ENCODE peak calls at places on chromosomes 7 and 10, in seven cellular contexts. W is transverse colon, Q is GM20000, U is heart right ventricle, K is lower leg skin, J is mucosa of descending colon, O is MCF 10A. S is an unnamed sample.

GRCh38 chr10:14102056-14102455 is 228.7 kb downstream of the FRMD4A start:
- DNase-seq in K (no peak), W (no peak), U (no peak), Q (no peak), J (no peak), O (peak), S (no peak)

GRCh38 chr7:30893357-30893756 is 18.3 kb upstream of the AQP1 start:
- DNase-seq in O (no peak), W (no peak), K (no peak), U (peak), J (no peak), Q (no peak), S (no peak)

GRCh38 chr10:63241898-63242297 is 108.8 kb downstream of the NRBF2 start:
- DNase-seq in O (no peak), W (no peak), Q (no peak), K (no peak), J (no peak), U (no peak), S (no peak)

GRCh38 chr7:129845972-129846327 is 106.8 kb downstream of the UBE2H start:
- DNase-seq in W (no peak), K (peak), O (peak), Q (no peak), U (no peak), J (no peak), S (no peak)

GRCh38 chr10:27383595-27384542 is 120.2 kb upstream of the RAB18 start:
- DNase-seq in U (no peak), K (no peak), O (peak), Q (no peak), W (no peak), J (no peak), S (no peak)

GRCh38 chr10:49398986-49399385 is 3.1 kb upstream of the DRGX start:
- DNase-seq in O (no peak), Q (no peak), W (no peak), J (no peak), K (no peak), U (no peak), S (no peak)

GRCh38 chr7:74042746-74043522 is 15.0 kb downstream of the ELN start:
- DNase-seq in O (no peak), K (no peak), Q (no peak), J (no peak), U (no peak), W (no peak), S (no peak)

GRCh38 chr7:41656357-41656756 is 46.5 kb downstream of the INHBA start:
- DNase-seq in Q (no peak), W (no peak), U (no peak), K (no peak), J (no peak), O (no peak), S (no peak)

GRCh38 chr7:119270045-119270464 is 1002.9 kb upstream of the KCND2 start:
- DNase-seq in U (no peak), W (peak), O (peak), K (peak), Q (peak), J (peak), S (peak)

GRCh38 chr7:28587211-28587610 is 174.9 kb downstream of the CREB5 start:
- DNase-seq in K (no peak), W (no peak), U (no peak), Q (no peak), O (peak), J (no peak), S (no peak)

GRCh38 chr7:17564678-17565209 is 266.3 kb downstream of the AHR start:
- DNase-seq in K (no peak), U (no peak), O (peak), J (no peak), W (no peak), Q (no peak), S (no peak)

GRCh38 chr7:150962743-150963399 is 15.2 kb downstream of the KCNH2 start:
- DNase-seq in W (peak), K (no peak), Q (peak), O (peak), U (peak), J (peak), S (peak)

GRCh38 chr10:35925511-35925910 is 283.4 kb upstream of the FZD8 start:
- DNase-seq in Q (no peak), U (no peak), W (no peak), O (no peak), K (no peak), J (no peak), S (no peak)

GRCh38 chr10:52621635-52622079 is 150.9 kb downstream of the MBL2 start:
- DNase-seq in K (no peak), U (no peak), Q (no peak), O (no peak), W (no peak), J (no peak), S (no peak)

GRCh38 chr10:26697163-26697921 is at the start of gene PDSS1:
- DNase-seq in O (peak), Q (peak), K (peak), W (peak), J (peak), U (peak), S (peak)

GRCh38 chr7:16978358-16979244 is 96.8 kb upstream of the AGR3 start:
- DNase-seq in U (no peak), Q (no peak), W (no peak), J (no peak), K (no peak), O (peak), S (no peak)

GRCh38 chr7:15685358-15686181 is 913 bp downstream of the MEOX2 start:
- DNase-seq in O (no peak), W (no peak), U (peak), K (peak), J (no peak), Q (no peak), S (peak)

GRCh38 chr10:2744547-2745212 is 322.7 kb upstream of the PFKP start:
- DNase-seq in J (no peak), W (no peak), Q (no peak), O (no peak), K (no peak), U (no peak), S (no peak)

GRCh38 chr10:24519950-24520349 is 203.7 kb downstream of the ARHGAP21 start:
- DNase-seq in O (no peak), W (no peak), J (no peak), U (no peak), K (no peak), Q (peak), S (peak)

GRCh38 chr7:77238703-77239136 is 39.1 kb upstream of the FGL2 start:
- DNase-seq in Q (no peak), U (no peak), O (no peak), K (no peak), J (no peak), W (no peak), S (no peak)

GRCh38 chr7:30931161-30931926 is 19.7 kb downstream of the AQP1 start:
- DNase-seq in O (no peak), J (peak), K (peak), U (no peak), Q (peak), W (no peak), S (peak)

GRCh38 chr10:78424721-78425120 is 391.1 kb downstream of the RPS24 start:
- DNase-seq in Q (no peak), U (no peak), J (no peak), O (peak), W (no peak), K (peak), S (no peak)

GRCh38 chr7:68434857-68435256 is 1163.4 kb upstream of the AUTS2 start:
- DNase-seq in K (no peak), W (no peak), U (no peak), J (no peak), Q (no peak), O (no peak), S (no peak)

GRCh38 chr7:130942211-130942964 is 208.4 kb upstream of the KLF14 start:
- DNase-seq in W (peak), O (peak), K (no peak), Q (no peak), J (no peak), U (no peak), S (no peak)

GRCh38 chr10:77253037-77253436 is 384.6 kb downstream of the KCNMA1 start:
- DNase-seq in U (no peak), J (no peak), K (no peak), Q (no peak), O (no peak), W (no peak), S (no peak)

GRCh38 chr10:58457761-58458616 is 54.7 kb upstream of the BICC1 start:
- DNase-seq in K (no peak), W (peak), Q (no peak), J (no peak), O (peak), U (peak), S (no peak)

GRCh38 chr7:143281529-143281928 is 3.2 kb upstream of the TMEM139 start:
- DNase-seq in J (no peak), O (no peak), U (no peak), W (no peak), Q (no peak), K (no peak), S (no peak)
- TF ChIP-seq CTCF in J (no peak), O (no peak), U (no peak), W (no peak), Q (no peak), K (no peak), S (no peak)

DNA sequence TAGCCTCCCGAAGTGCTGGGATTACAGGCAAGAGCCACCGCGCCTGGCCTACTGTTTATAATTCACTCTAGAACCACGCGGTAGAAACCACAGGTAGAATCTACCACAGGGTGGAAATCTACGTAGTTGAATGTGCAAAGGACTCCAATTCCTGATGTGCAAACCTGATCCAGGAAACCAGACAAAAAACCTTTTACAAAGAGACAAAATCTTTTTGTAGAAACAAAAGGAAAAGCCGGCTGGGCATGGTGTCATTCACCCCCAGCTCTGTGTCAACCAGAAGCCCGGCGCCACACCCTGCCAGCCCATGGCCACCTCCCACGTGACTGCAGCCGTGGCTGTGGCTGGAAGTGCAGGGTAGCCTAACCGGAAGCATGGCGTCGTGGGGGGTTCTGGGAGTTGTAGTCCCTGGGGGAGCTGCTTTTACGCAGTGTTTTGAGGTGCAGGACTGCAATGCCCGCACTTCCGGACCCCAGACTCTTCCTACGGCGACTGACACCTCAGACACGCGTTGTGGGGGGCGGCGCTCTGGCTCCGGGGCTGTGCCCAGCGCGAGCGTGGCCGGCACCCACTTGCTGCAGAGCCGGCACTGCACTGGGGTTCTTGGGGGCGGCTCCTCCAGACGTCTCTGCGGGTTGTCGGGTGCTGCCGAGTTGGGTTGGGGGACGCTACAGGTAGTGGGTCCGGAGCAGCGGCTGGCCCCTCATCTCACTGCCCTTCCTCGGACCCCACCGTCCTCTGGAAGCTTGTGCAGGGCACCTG is 41.5 kb upstream of the RNF216 start:
- DNase-seq in J (peak), Q (peak), U (peak), K (peak), O (peak), W (peak), S (peak)
- TF ChIP-seq CTCF in J (no peak), Q (no peak), U (no peak), K (no peak), O (no peak), W (peak), S (no peak)

DNA sequence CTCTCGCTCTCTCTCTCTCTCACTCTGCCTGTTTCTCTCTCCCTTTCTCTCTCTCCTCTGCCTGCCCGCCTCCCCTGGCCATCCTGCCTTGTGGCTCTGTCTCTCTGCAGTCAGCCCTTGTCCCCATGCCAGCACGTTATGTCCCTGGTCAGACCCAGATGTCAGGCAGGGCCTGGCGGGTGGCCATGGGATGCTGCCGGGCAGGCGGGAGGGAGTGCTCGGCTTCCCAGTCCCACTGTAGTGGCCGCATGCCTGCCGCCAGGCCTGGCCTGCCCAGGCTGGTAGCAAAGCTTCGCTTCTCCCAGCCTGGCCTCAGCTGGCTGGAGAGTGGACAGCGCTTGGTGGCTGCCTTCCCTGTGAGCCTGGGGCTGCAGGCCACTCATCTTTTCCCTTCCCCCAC is 121.5 kb upstream of the ZNF716 start:
- DNase-seq in U (peak), O (no peak), Q (no peak), J (no peak), K (no peak), W (no peak), S (no peak)
- TF ChIP-seq CTCF in U (no peak), O (no peak), Q (no peak), J (no peak), K (no peak), W (no peak), S (no peak)

GRCh38 chr10:50538473-50539398 is 85.0 kb downstream of the SGMS1 start:
- DNase-seq in O (no peak), W (no peak), J (no peak), Q (no peak), U (no peak), K (no peak), S (no peak)
- TF ChIP-seq CTCF in O (no peak), W (no peak), J (no peak), Q (no peak), U (no peak), K (no peak), S (no peak)

DNA sequence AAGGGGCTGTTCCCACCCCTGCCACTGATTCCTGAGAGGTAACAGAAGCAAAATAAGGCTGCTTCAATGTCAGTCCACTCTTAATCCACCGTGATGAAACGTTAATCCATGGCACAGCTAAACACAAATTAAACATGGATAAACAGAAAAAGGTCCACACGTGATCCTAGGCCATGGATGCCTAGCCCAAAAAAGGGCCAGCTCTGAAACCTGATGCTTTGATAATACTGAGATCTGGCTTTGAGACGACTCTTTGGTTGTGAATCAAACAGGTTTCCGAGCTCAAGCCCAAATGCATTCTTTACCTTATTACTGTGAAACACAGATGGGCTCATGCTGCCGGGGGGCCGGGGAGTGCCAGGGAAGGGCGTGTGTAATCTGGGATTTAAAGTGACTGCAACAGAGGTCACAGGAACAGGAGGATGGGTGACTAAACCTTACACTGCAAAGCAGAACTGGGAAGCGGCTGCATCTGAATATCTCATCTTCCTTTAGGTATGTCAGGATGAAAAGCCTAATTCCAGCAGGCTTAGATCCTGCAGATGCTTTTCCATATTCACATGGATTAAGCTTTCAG is 86.5 kb downstream of the ZRANB1 start:
- DNase-seq in W (no peak), J (no peak), K (no peak), U (no peak), O (no peak), Q (no peak), S (no peak)
- TF ChIP-seq CTCF in W (no peak), J (no peak), K (no peak), U (no peak), O (no peak), Q (no peak), S (no peak)

S was measured in GM13977.